ENCODE peak calls at places on chromosomes 1 and 21, in four cellular contexts. D is fibroblast of lung, I is cardiac muscle cell, Y is mucosa of descending colon. F is an unnamed sample.

GRCh38 chr1:94713472-94714141 is 106.5 kb upstream of the SLC44A3 start:
- DNase-seq in D (peak; percentile 97), I (peak; percentile 95), Y (peak; percentile 81), F (peak; percentile 70)

GRCh38 chr21:36567216-36567917 is 87.4 kb upstream of the CLDN14 start:
- DNase-seq in D (peak; percentile 13), I (no peak), Y (no peak), F (no peak)

GRCh38 chr1:107184888-107185287 is 44.0 kb downstream of the NTNG1 start:
- DNase-seq in D (no peak), I (no peak), Y (no peak), F (no peak)

GRCh38 chr1:201552941-201553341 is 14.0 kb downstream of the NAV1 start:
- DNase-seq in D (peak; percentile 86), I (no peak), Y (no peak), F (no peak)

GRCh38 chr1:65792671-65793358 is at the start of gene PDE4B:
- DNase-seq in D (peak; percentile 41), I (peak; percentile 33), Y (peak; percentile 33), F (no peak)

GRCh38 chr1:156489166-156489934 is 11.2 kb downstream of the MEF2D start:
- DNase-seq in D (no peak), I (no peak), Y (peak; percentile 60), F (no peak)

GRCh38 chr1:110508038-110508437 is 10.9 kb downstream of the KCNA10 start:
- DNase-seq in D (no peak), I (peak; percentile 48), Y (peak; percentile 36), F (no peak)

GRCh38 chr21:28943631-28944030 is 49.0 kb downstream of the LTN1 start:
- DNase-seq in D (peak; percentile 9), I (peak; percentile 77), Y (no peak), F (no peak)

GRCh38 chr21:40029888-40030287 is 162.7 kb downstream of the PCP4 start:
- DNase-seq in D (no peak), I (no peak), Y (no peak), F (no peak)

GRCh38 chr1:184483101-184483813 is 96.4 kb downstream of the C1orf21 start:
- DNase-seq in D (peak; percentile 60), I (peak; percentile 59), Y (no peak), F (no peak)

GRCh38 chr1:98053471-98054366 is 132.9 kb upstream of the DPYD start:
- DNase-seq in D (peak; percentile 80), I (peak; percentile 88), Y (peak; percentile 70), F (no peak)

GRCh38 chr1:235238558-235238957 is 77.5 kb upstream of the RBM34 start:
- DNase-seq in D (no peak), I (no peak), Y (no peak), F (no peak)

GRCh38 chr1:155929057-155929456 is 5.2 kb downstream of the KHDC4 start:
- DNase-seq in D (peak; percentile 50), I (no peak), Y (no peak), F (no peak)

GRCh38 chr1:166950156-166950555 is 25.2 kb downstream of the ILDR2 start:
- DNase-seq in D (no peak), I (no peak), Y (no peak), F (no peak)

GRCh38 chr1:40161888-40162397 is 756 bp downstream of the RLF start:
- DNase-seq in D (no peak), I (no peak), Y (no peak), F (no peak)

GRCh38 chr21:45003331-45004058 is 63.7 kb downstream of the SLX9 start:
- DNase-seq in D (peak; percentile 11), I (no peak), Y (peak; percentile 14), F (no peak)

GRCh38 chr1:219302697-219303096 is 129.0 kb downstream of the LYPLAL1 start:
- DNase-seq in D (peak; percentile 81), I (no peak), Y (no peak), F (no peak)

GRCh38 chr1:8137406-8138244 is 111.5 kb upstream of the ERRFI1 start:
- DNase-seq in D (peak; percentile 99), I (peak; percentile 93), Y (no peak), F (no peak)

GRCh38 chr1:228781161-228781771 is 46.0 kb downstream of the RHOU start:
- DNase-seq in D (no peak), I (peak; percentile 89), Y (no peak), F (no peak)

GRCh38 chr1:53346007-53346813 is 18.3 kb upstream of the LRP8 start:
- DNase-seq in D (no peak), I (no peak), Y (no peak), F (no peak)

GRCh38 chr1:43446881-43447835 is 6.6 kb downstream of the HYI start:
- DNase-seq in D (no peak), I (no peak), Y (peak; percentile 23), F (no peak)

GRCh38 chr1:167499657-167500056 is 18.7 kb downstream of the CD247 start:
- DNase-seq in D (no peak), I (no peak), Y (no peak), F (no peak)

DNA sequence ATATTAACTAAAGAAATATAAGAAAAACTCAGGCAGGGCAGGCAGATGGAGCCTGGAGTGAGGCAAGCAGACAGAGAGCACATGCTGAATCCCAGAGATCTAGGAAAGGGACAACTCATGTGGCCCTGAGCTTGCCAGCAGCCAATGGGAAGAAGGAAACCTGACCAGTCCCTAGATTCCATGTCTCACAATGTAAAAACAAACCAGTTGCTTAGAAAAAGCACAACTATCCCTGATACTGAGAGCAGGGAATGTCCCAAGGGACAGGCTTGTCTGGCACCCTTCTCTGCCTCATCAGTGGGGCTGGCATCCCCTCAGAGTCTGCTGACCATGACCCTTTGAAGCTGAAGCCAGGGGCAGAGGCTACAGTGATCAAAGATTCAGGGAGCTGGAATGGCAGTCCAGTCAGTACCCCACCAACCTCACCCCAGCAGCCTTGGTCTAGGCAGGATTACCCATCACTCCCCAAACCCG is 27.8 kb downstream of the HSPG2 start:
- DNase-seq in D (peak; percentile 44), I (peak; percentile 50), Y (no peak), F (no peak)
- H3K4me1 ChIP-seq in D (peaks cover 31% of the 10 kb centered on the region), I (peaks cover 71% of the 10 kb centered on the region), Y (peaks cover 36% of the 10 kb centered on the region), F (peaks cover 13% of the 10 kb centered on the region)

DNA sequence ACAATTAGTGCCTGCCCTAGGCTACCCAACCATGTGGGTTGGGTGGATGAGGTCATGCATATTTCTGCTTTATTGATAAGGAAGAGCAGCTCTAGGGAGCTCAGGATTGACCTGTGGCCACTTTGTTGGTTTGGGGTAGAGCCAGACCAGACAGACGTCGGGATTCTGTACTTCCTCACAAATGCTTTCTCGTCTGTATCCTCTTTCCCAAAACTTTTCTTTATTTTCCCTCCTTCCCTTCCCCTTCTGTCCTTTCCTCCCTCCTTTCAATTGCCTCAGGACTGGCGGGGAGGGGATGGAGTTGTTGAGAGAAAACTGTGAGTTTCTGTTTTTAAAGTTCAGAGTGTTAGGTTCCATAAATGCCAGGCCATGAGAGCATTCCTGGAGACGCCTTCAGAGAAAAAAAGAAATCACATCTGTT is 68.0 kb downstream of the UCK2 start:
- DNase-seq in D (peak; percentile 78), I (peak; percentile 66), Y (no peak), F (no peak)
- H3K4me1 ChIP-seq in D (peaks cover 52% of the 10 kb centered on the region), I (peaks cover 25% of the 10 kb centered on the region), Y (no peaks in the 10 kb centered on the region), F (no peaks in the 10 kb centered on the region)

GRCh38 chr1:45136984-45137383 is 69.4 kb downstream of the ZSWIM5 start:
- DNase-seq in D (no peak), I (no peak), Y (no peak), F (no peak)
- H3K4me1 ChIP-seq in D (no peaks in the 10 kb centered on the region), I (no peaks in the 10 kb centered on the region), Y (peaks cover 24% of the 10 kb centered on the region), F (no peaks in the 10 kb centered on the region)

DNA sequence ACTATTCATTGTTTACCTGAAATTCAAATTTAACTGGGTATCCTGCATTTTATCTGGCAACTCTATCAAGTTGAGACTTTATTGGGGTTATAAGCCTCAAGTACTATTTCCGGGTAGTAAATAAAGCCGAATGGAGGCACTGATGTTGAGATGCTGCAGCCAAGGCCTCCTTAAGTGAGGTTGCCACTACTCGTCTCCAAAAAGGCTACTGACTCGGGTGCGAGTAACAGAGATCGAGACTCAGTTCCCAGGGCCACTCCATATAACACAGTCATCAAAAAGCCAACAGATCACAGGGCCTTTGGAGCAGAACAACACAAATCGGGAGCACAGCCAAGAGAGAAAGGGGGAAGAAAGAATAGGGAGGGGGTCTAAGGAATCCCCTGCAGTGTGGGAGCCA is 530 bp downstream of the COPA start:
- DNase-seq in D (peak; percentile 13), I (peak; percentile 27), Y (no peak), F (no peak)
- H3K4me1 ChIP-seq in D (peaks cover 3% of the 10 kb centered on the region), I (peaks cover 14% of the 10 kb centered on the region), Y (peaks cover 7% of the 10 kb centered on the region), F (no peaks in the 10 kb centered on the region)

GRCh38 chr1:205733438-205734175 is 16.4 kb downstream of the NUCKS1 start:
- DNase-seq in D (no peak), I (no peak), Y (no peak), F (no peak)

GRCh38 chr1:205739348-205740160 is 10.4 kb downstream of the NUCKS1 start:
- DNase-seq in D (peak; percentile 69), I (peak; percentile 67), Y (no peak), F (no peak)

GRCh38 chr1:205729945-205730610 is 19.9 kb downstream of the NUCKS1 start:
- DNase-seq in D (peak; percentile 17), I (no peak), Y (no peak), F (no peak)

DNA sequence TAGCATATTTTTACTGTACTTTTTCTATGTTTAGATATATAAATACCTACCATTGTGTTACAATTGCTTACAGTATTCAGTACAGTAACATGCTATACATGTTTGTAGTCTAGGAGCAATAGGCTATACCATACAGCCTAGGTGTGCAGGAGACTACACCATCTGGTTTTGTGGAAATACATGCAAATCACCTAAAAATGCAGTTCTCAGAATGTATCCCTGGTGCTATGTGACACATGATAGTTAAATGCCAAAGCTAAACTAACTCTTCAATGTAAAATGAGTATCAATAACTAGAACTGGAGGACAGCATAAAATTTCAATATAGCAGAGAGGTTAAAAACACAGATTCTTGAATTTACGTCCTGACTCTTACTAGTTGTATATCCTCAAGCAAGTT is 14.8 kb downstream of the NUCKS1 start:
- DNase-seq in D (no peak), I (no peak), Y (no peak), F (no peak)
- H3K4me1 ChIP-seq in D (peaks cover 2% of the 10 kb centered on the region), I (peaks cover 3% of the 10 kb centered on the region), Y (no peaks in the 10 kb centered on the region), F (no peaks in the 10 kb centered on the region)

DNA sequence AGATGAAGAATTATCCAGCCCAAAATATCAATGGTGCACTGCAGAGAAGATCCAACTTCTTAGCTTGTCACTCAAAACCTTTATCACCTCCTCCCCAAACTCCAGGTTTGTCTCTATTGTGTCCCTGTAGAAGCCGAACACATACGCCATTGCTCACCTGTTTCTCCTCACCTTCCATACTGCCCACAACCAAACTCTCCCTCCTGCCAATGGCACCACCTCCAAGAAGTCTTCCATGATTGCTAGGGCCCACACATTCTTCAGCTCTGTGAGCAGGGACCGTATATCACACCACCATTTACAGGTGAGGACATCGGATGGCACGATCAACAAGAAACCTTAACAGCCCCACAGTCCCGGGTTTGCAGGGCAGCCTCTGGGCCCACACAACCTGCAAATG is 2.2 kb downstream of the LAPTM5 start:
- DNase-seq in D (no peak), I (no peak), Y (no peak), F (no peak)
- H3K4me1 ChIP-seq in D (peaks cover 12% of the 10 kb centered on the region), I (no peaks in the 10 kb centered on the region), Y (no peaks in the 10 kb centered on the region), F (peaks cover 2% of the 10 kb centered on the region)

GRCh38 chr1:230502996-230503395 is 76.9 kb upstream of the PGBD5 start:
- DNase-seq in D (no peak), I (no peak), Y (no peak), F (no peak)
- H3K4me1 ChIP-seq in D (no peaks in the 10 kb centered on the region), I (no peaks in the 10 kb centered on the region), Y (no peaks in the 10 kb centered on the region), F (no peaks in the 10 kb centered on the region)

GRCh38 chr1:210736681-210737080 is 397.3 kb downstream of the KCNH1 start:
- DNase-seq in D (no peak), I (no peak), Y (no peak), F (no peak)
- H3K4me1 ChIP-seq in D (no peaks in the 10 kb centered on the region), I (no peaks in the 10 kb centered on the region), Y (no peaks in the 10 kb centered on the region), F (no peaks in the 10 kb centered on the region)

GRCh38 chr1:16903458-16903796 is 7.6 kb downstream of the RNU1-2 start:
- DNase-seq in D (no peak), I (no peak), Y (no peak), F (no peak)
- H3K4me1 ChIP-seq in D (peaks cover 11% of the 10 kb centered on the region), I (peaks cover 17% of the 10 kb centered on the region), Y (peaks cover 8% of the 10 kb centered on the region), F (no peaks in the 10 kb centered on the region)

GRCh38 chr1:61448934-61449368 is 276.0 kb downstream of the TM2D1 start:
- DNase-seq in D (peak; percentile 20), I (peak; percentile 99), Y (no peak), F (no peak)
- H3K4me1 ChIP-seq in D (peaks cover 3% of the 10 kb centered on the region), I (peaks cover 23% of the 10 kb centered on the region), Y (peaks cover 49% of the 10 kb centered on the region), F (no peaks in the 10 kb centered on the region)